ENCODE peak calls at places on chromosomes 7 and 10, in seven cellular contexts. A, K, I, V, B, S and H are unnamed samples.
A peak's percentile ranks its signal among the peaks of the same experiment; 100 is the strongest.

GRCh38 chr10:69655124-69655867 is 25.2 kb downstream of the FAM241B start:
- DNase-seq in A (no peak), K (no peak), I (no peak), V (no peak), B (no peak), S (no peak), H (peak; percentile 52)

GRCh38 chr10:7750222-7750621 is 37.6 kb downstream of the KIN start:
- DNase-seq in A (no peak), K (no peak), I (no peak), V (no peak), B (no peak), S (no peak), H (peak; percentile 50)

GRCh38 chr10:11113156-11113555 is 95.5 kb downstream of the CELF2 start:
- DNase-seq in A (no peak), K (no peak), I (no peak), V (no peak), B (no peak), S (no peak), H (no peak)

GRCh38 chr7:142025896-142026295 is 30.2 kb downstream of the MGAM start:
- DNase-seq in A (no peak), K (peak; percentile 66), I (no peak), V (no peak), B (peak; percentile 41), S (no peak), H (peak; percentile 17)

GRCh38 chr10:68666280-68666760 is 54.7 kb upstream of the CCAR1 start:
- DNase-seq in A (no peak), K (peak; percentile 93), I (no peak), V (no peak), B (peak; percentile 93), S (peak; percentile 95), H (peak; percentile 88)

GRCh38 chr7:76317782-76318487 is 15.5 kb downstream of the HSPB1 start:
- DNase-seq in A (peak; percentile 97), K (peak; percentile 99), I (peak; percentile 97), V (peak; percentile 98), B (peak; percentile 89), S (peak; percentile 95), H (peak; percentile 99)

GRCh38 chr7:92612501-92612900 is 22.3 kb upstream of the FAM133B start:
- DNase-seq in A (no peak), K (peak; percentile 75), I (no peak), V (no peak), B (peak; percentile 51), S (peak; percentile 73), H (no peak)

GRCh38 chr10:9545073-9545472 is 1472.6 kb upstream of the CELF2 start:
- DNase-seq in A (no peak), K (no peak), I (no peak), V (no peak), B (no peak), S (no peak), H (no peak)

GRCh38 chr10:58326967-58327381 is 7.8 kb upstream of the UBE2D1 start:
- DNase-seq in A (peak; percentile 34), K (peak; percentile 90), I (peak; percentile 34), V (no peak), B (peak; percentile 39), S (peak; percentile 42), H (peak; percentile 83)

GRCh38 chr7:144835166-144835611 is 664 bp downstream of the TPK1 start:
- DNase-seq in A (peak; percentile 33), K (peak; percentile 72), I (peak; percentile 50), V (peak; percentile 57), B (peak; percentile 52), S (peak; percentile 13), H (peak; percentile 74)

GRCh38 chr10:130261766-130262165 is 125.6 kb downstream of the GLRX3 start:
- DNase-seq in A (no peak), K (no peak), I (no peak), V (no peak), B (no peak), S (no peak), H (no peak)

GRCh38 chr10:36802523-36803153 is 322.8 kb upstream of the ANKRD30A start:
- DNase-seq in A (no peak), K (peak; percentile 6), I (peak; percentile 33), V (peak; percentile 72), B (no peak), S (peak; percentile 19), H (no peak)

GRCh38 chr10:96889415-96890171 is 57.5 kb downstream of the LCOR start:
- DNase-seq in A (no peak), K (no peak), I (no peak), V (no peak), B (no peak), S (no peak), H (no peak)

GRCh38 chr10:97416565-97416964 is 9.4 kb upstream of the PGAM1 start:
- DNase-seq in A (no peak), K (no peak), I (no peak), V (no peak), B (no peak), S (no peak), H (no peak)

GRCh38 chr7:111873963-111874693 is 311.8 kb upstream of the IMMP2L start:
- DNase-seq in A (no peak), K (peak; percentile 4), I (peak; percentile 17), V (no peak), B (peak; percentile 18), S (peak; percentile 42), H (no peak)

GRCh38 chr7:122310119-122311021 is 5.8 kb upstream of the FEZF1 start:
- DNase-seq in A (no peak), K (peak; percentile 39), I (no peak), V (no peak), B (no peak), S (no peak), H (peak; percentile 85)

GRCh38 chr7:148770004-148770403 is 71.3 kb downstream of the CUL1 start:
- DNase-seq in A (no peak), K (no peak), I (no peak), V (no peak), B (no peak), S (no peak), H (no peak)
- H3K36me3 ChIP-seq in A (no peaks in the 10 kb centered on the region), K (peaks cover 31% of the 10 kb centered on the region), I (peaks cover 98% of the 10 kb centered on the region), V (peaks cover 73% of the 10 kb centered on the region), B (peaks cover 20% of the 10 kb centered on the region), S (peaks cover 19% of the 10 kb centered on the region), H (peaks cover 42% of the 10 kb centered on the region)

GRCh38 chr10:102395677-102396197 is at the start of gene NFKB2:
- DNase-seq in A (no peak), K (peak; percentile 70), I (no peak), V (no peak), B (no peak), S (no peak), H (peak; percentile 95)

GRCh38 chr10:102393411-102394078 is 2.0 kb upstream of the NFKB2 start:
- DNase-seq in A (no peak), K (no peak), I (no peak), V (no peak), B (no peak), S (no peak), H (no peak)

GRCh38 chr10:102394801-102395676 is 466 bp upstream of the NFKB2 start:
- DNase-seq in A (peak; percentile 90), K (peak; percentile 92), I (peak; percentile 90), V (peak; percentile 81), B (peak; percentile 66), S (peak; percentile 87), H (peak; percentile 99)

GRCh38 chr10:102392306-102392705 is 3.2 kb upstream of the NFKB2 start:
- DNase-seq in A (no peak), K (no peak), I (no peak), V (no peak), B (no peak), S (no peak), H (no peak)

DNA sequence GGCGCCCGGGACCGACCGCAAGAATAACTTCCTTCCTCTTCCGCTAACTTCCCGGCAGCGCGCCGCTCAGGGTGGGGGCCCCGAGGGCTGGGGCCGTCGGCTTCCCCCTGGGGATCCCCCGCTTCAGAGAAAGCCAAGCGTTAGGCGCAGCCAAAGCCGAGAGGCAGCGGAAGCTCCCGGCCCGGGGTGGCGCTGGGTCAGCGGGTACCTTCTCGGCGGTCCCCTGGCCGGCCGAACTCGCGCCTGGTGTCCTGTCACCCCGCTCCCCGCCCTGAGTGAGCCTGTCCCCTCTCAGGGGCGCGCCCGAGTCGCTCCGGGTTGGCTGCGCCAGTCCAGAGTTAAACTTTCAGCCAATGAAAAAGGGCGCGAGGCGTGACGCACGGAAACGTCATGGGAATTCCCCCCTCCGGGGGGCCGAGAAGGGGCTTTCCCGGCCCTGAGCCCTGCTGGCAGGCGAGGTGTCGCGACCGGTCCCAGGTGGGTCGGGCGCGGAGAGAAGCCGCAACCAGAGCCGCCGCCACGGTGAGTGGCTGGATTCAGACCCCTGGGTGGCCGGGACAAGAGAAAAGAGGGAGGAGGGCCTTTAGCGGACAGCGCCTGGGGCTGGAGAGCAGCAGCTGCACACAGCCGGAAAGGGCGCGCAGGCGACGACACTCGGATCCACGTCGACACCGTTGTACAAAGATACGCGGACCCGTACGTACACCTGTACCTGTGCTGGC is 1.3 kb upstream of the NFKB2 start:
- DNase-seq in A (peak; percentile 92), K (peak; percentile 96), I (peak; percentile 97), V (peak; percentile 94), B (peak; percentile 80), S (peak; percentile 95), H (peak; percentile 99)
- H3K27ac ChIP-seq in A (peak overlapping the region; percentile 97), K (peak overlapping the region; percentile 87), I (peak overlapping the region; percentile 91), V (peak overlapping the region; percentile 50), B (peak overlapping the region; percentile 89), S (peak overlapping the region; percentile 55), H (peak overlapping the region; percentile 95)

DNA sequence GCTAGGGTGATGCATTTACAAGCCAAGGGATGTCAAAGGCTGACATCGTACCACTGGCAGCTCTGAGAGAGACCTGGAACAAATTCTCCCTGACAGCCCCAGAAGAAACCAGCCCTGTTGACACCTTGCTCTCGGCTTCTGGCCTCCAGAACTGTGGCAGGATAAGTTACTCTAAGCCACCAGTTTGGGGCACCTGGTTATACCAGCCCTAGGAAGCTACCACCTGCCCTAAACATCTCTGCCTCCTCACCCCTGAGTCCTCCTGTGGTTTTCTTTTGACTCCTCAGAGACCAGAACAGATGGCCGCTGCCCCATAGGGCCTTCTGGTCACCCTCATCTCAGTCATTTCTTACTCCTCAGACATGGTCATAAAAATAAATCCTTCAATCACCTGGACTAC is 107.4 kb downstream of the CPXM2 start:
- DNase-seq in A (no peak), K (no peak), I (no peak), V (no peak), B (no peak), S (no peak), H (no peak)
- H3K36me3 ChIP-seq in A (no peaks in the 10 kb centered on the region), K (no peaks in the 10 kb centered on the region), I (no peaks in the 10 kb centered on the region), V (no peaks in the 10 kb centered on the region), B (no peaks in the 10 kb centered on the region), S (no peaks in the 10 kb centered on the region), H (no peaks in the 10 kb centered on the region)

GRCh38 chr10:88062798-88063472 is 199.5 kb downstream of the PTEN start:
- DNase-seq in A (no peak), K (peak; percentile 42), I (no peak), V (no peak), B (peak; percentile 57), S (peak; percentile 81), H (no peak)
- H3K27ac ChIP-seq in A (peak overlapping the region; percentile 65), K (peak overlapping the region; percentile 5), I (peak overlapping the region; percentile 40), V (no peak overlapping the region), B (peak overlapping the region; percentile 14), S (peak overlapping the region; percentile 88), H (no peak overlapping the region)